ENCODE peak calls at places on chromosomes 11 and 22, in five cellular contexts. One of them, this sample, is unnamed.

GRCh38 chr11:120235024-120235628 is 4.8 kb upstream of the POU2F3 start:
- DNase-seq in posterior vena cava: no peak
- DNase-seq in HTR-8/SVneo: peak
- DNase-seq in nephron progenitor cell: peak
- DNase-seq in NCI-H524 treated with DMSO at 0.1 percent for 48 hours: no peak
- DNase-seq in this sample: no peak

GRCh38 chr11:71432761-71433647 is 15.2 kb downstream of the DHCR7 start:
- DNase-seq in posterior vena cava: no peak
- DNase-seq in HTR-8/SVneo: no peak
- DNase-seq in nephron progenitor cell: no peak
- DNase-seq in NCI-H524 treated with DMSO at 0.1 percent for 48 hours: no peak
- DNase-seq in this sample: no peak

GRCh38 chr11:117979481-117980211 is 6.5 kb upstream of the IL10RA start:
- DNase-seq in posterior vena cava: no peak
- DNase-seq in HTR-8/SVneo: no peak
- DNase-seq in nephron progenitor cell: no peak
- DNase-seq in NCI-H524 treated with DMSO at 0.1 percent for 48 hours: no peak
- DNase-seq in this sample: no peak

GRCh38 chr11:61682093-61682732 is 2.0 kb downstream of the DAGLA start:
- DNase-seq in posterior vena cava: peak
- DNase-seq in HTR-8/SVneo: no peak
- DNase-seq in nephron progenitor cell: no peak
- DNase-seq in NCI-H524 treated with DMSO at 0.1 percent for 48 hours: no peak
- DNase-seq in this sample: no peak

GRCh38 chr22:23263651-23264555 is 83.6 kb downstream of the BCR start:
- DNase-seq in posterior vena cava: no peak
- DNase-seq in HTR-8/SVneo: no peak
- DNase-seq in nephron progenitor cell: no peak
- DNase-seq in NCI-H524 treated with DMSO at 0.1 percent for 48 hours: no peak
- DNase-seq in this sample: no peak

GRCh38 chr11:61487342-61488025 is 21.1 kb upstream of the LRRC10B start:
- DNase-seq in posterior vena cava: no peak
- DNase-seq in HTR-8/SVneo: no peak
- DNase-seq in nephron progenitor cell: no peak
- DNase-seq in NCI-H524 treated with DMSO at 0.1 percent for 48 hours: no peak
- DNase-seq in this sample: no peak

GRCh38 chr11:30889116-30889765 is 303.1 kb upstream of the MPPED2 start:
- DNase-seq in posterior vena cava: no peak
- DNase-seq in HTR-8/SVneo: peak
- DNase-seq in nephron progenitor cell: no peak
- DNase-seq in NCI-H524 treated with DMSO at 0.1 percent for 48 hours: no peak
- DNase-seq in this sample: no peak

GRCh38 chr11:101914349-101914736 is 467 bp upstream of the CEP126 start:
- DNase-seq in posterior vena cava: no peak
- DNase-seq in HTR-8/SVneo: peak
- DNase-seq in nephron progenitor cell: no peak
- DNase-seq in NCI-H524 treated with DMSO at 0.1 percent for 48 hours: no peak
- DNase-seq in this sample: no peak

GRCh38 chr22:20089977-20090729 is 10.1 kb downstream of the DGCR8 start:
- DNase-seq in posterior vena cava: no peak
- DNase-seq in HTR-8/SVneo: no peak
- DNase-seq in nephron progenitor cell: no peak
- DNase-seq in NCI-H524 treated with DMSO at 0.1 percent for 48 hours: no peak
- DNase-seq in this sample: no peak

GRCh38 chr11:11798586-11799438 is 43.0 kb upstream of the USP47 start:
- DNase-seq in posterior vena cava: peak
- DNase-seq in HTR-8/SVneo: peak
- DNase-seq in nephron progenitor cell: peak
- DNase-seq in NCI-H524 treated with DMSO at 0.1 percent for 48 hours: no peak
- DNase-seq in this sample: peak

GRCh38 chr22:20537325-20537756 is 29.9 kb downstream of the MED15 start:
- DNase-seq in posterior vena cava: no peak
- DNase-seq in HTR-8/SVneo: no peak
- DNase-seq in nephron progenitor cell: no peak
- DNase-seq in NCI-H524 treated with DMSO at 0.1 percent for 48 hours: no peak
- DNase-seq in this sample: no peak

GRCh38 chr11:116895053-116895757 is 57.8 kb upstream of the APOA1 start:
- DNase-seq in posterior vena cava: no peak
- DNase-seq in HTR-8/SVneo: peak
- DNase-seq in nephron progenitor cell: peak
- DNase-seq in NCI-H524 treated with DMSO at 0.1 percent for 48 hours: no peak
- DNase-seq in this sample: no peak

GRCh38 chr11:8310743-8311298 is 47.1 kb upstream of the LMO1 start:
- DNase-seq in posterior vena cava: peak
- DNase-seq in HTR-8/SVneo: no peak
- DNase-seq in nephron progenitor cell: no peak
- DNase-seq in NCI-H524 treated with DMSO at 0.1 percent for 48 hours: no peak
- DNase-seq in this sample: no peak

GRCh38 chr11:60918941-60919275 is 5.0 kb downstream of the TMEM109 start:
- DNase-seq in posterior vena cava: no peak
- DNase-seq in HTR-8/SVneo: no peak
- DNase-seq in nephron progenitor cell: no peak
- DNase-seq in NCI-H524 treated with DMSO at 0.1 percent for 48 hours: peak
- DNase-seq in this sample: no peak

This sample was measured in DMS 273 treated with DMSO at 0.1 percent for 48 hours.